ENCODE peak calls at places on chromosomes 13 and 19, in eight cellular contexts. W, G, E, A, B, R, N and K are unnamed samples.
A peak's percentile ranks its signal among the peaks of the same experiment; 100 is the strongest.

GRCh38 chr19:42282036-42282762 is 13.1 kb downstream of the CIC start:
- DNase-seq in A (no peak), W (no peak), G (peak; percentile 29), B (no peak), N (no peak), E (no peak), R (no peak), K (peak; percentile 25)

GRCh38 chr19:3565177-3565576 is 7.6 kb upstream of the HMG20B start:
- DNase-seq in R (no peak), G (no peak), E (no peak), B (peak; percentile 89), N (peak; percentile 52), A (no peak), W (peak; percentile 68), K (no peak)

GRCh38 chr13:100550433-100550832 is 38.2 kb downstream of the GGACT start:
- DNase-seq in G (peak; percentile 23), R (no peak), A (peak; percentile 28), B (peak; percentile 53), E (no peak), N (peak; percentile 94), W (no peak), K (no peak)

GRCh38 chr19:29643361-29643935 is 21.8 kb upstream of the PLEKHF1 start:
- DNase-seq in N (no peak), B (no peak), R (no peak), E (no peak), G (no peak), A (no peak), W (no peak), K (no peak)

GRCh38 chr19:29397748-29398147 is 128.0 kb upstream of the VSTM2B start:
- DNase-seq in R (no peak), W (no peak), E (no peak), B (no peak), A (no peak), N (no peak), G (no peak), K (no peak)

GRCh38 chr13:23810842-23811241 is 78.4 kb downstream of the MIPEP start:
- DNase-seq in W (no peak), E (no peak), G (no peak), B (no peak), A (no peak), N (no peak), R (no peak), K (no peak)

GRCh38 chr19:50061650-50062049 is 35.8 kb downstream of the ZNF473 start:
- DNase-seq in N (no peak), A (no peak), B (no peak), R (no peak), G (no peak), W (no peak), E (no peak), K (no peak)

GRCh38 chr13:40484981-40485380 is 181.5 kb downstream of the FOXO1 start:
- DNase-seq in B (no peak), E (no peak), A (no peak), N (no peak), W (no peak), R (no peak), G (no peak), K (no peak)

GRCh38 chr13:40479196-40479845 is 187.1 kb downstream of the FOXO1 start:
- DNase-seq in N (no peak), B (no peak), G (no peak), E (peak; percentile 87), R (no peak), A (peak; percentile 45), W (no peak), K (no peak)

GRCh38 chr19:33300016-33300981 is 2.0 kb downstream of the CEBPA start:
- DNase-seq in B (no peak), W (no peak), R (no peak), E (no peak), G (no peak), N (no peak), A (no peak), K (no peak)

GRCh38 chr19:34189199-34189916 is 17.1 kb downstream of the LSM14A start:
- DNase-seq in G (no peak), R (no peak), W (no peak), A (no peak), N (no peak), B (no peak), E (no peak), K (no peak)

GRCh38 chr13:45179428-45179827 is 21.4 kb downstream of the KCTD4 start:
- DNase-seq in W (no peak), G (no peak), B (no peak), E (no peak), R (no peak), N (peak; percentile 80), A (no peak), K (no peak)

GRCh38 chr19:6198896-6199239 is 63.4 kb downstream of the ACSBG2 start:
- DNase-seq in W (no peak), R (no peak), N (no peak), A (no peak), B (no peak), G (no peak), E (no peak), K (no peak)

GRCh38 chr13:50033696-50034095 is 18.5 kb downstream of the KCNRG start:
- DNase-seq in E (no peak), R (no peak), G (no peak), A (no peak), N (no peak), W (no peak), B (peak; percentile 5), K (no peak)

GRCh38 chr13:112842343-112842856 is 126.6 kb upstream of the MCF2L start:
- DNase-seq in G (peak; percentile 61), N (no peak), B (peak; percentile 61), W (no peak), R (no peak), E (no peak), A (no peak), K (no peak)

GRCh38 chr19:19491321-19492025 is 23.9 kb downstream of the TSSK6 start:
- DNase-seq in A (no peak), E (no peak), N (no peak), W (no peak), G (no peak), R (no peak), B (no peak), K (no peak)

GRCh38 chr13:23074054-23074805 is 106.5 kb upstream of the SGCG start:
- DNase-seq in W (no peak), N (peak; percentile 38), A (no peak), B (no peak), R (no peak), G (no peak), E (no peak), K (no peak)

GRCh38 chr19:11203194-11204075 is 6.1 kb upstream of the KANK2 start:
- DNase-seq in R (no peak), E (peak; percentile 34), B (peak; percentile 40), W (peak; percentile 79), N (peak; percentile 92), G (peak; percentile 87), A (peak; percentile 73), K (no peak)